ENCODE peak calls at places on chromosomes 16 and 17, in ten cellular contexts. One of them, this sample, is unnamed. For H3K4me1 and H3K27me3, the result is how much of the 10 kb centered on the place peaks cover.

GRCh38 chr17:46922804-46923635 is at the start of gene GOSR2:
- DNase-seq in endodermal cell: peak
- DNase-seq in cardiac muscle cell: peak
- DNase-seq in tibial nerve: peak
- DNase-seq in fibroblast of lung: peak
- DNase-seq in uterus: peak
- DNase-seq in endothelial cell of umbilical vein: peak
- DNase-seq in tibial artery: peak
- DNase-seq in neural progenitor cell: peak
- DNase-seq in effector memory CD4-positive, alpha-beta T cell: peak
- DNase-seq in this sample: peak

GRCh38 chr17:35847006-35847405 is 21.7 kb downstream of the HEATR9 start:
- DNase-seq in endodermal cell: no peak
- DNase-seq in cardiac muscle cell: no peak
- DNase-seq in tibial nerve: no peak
- DNase-seq in fibroblast of lung: no peak
- DNase-seq in uterus: no peak
- DNase-seq in endothelial cell of umbilical vein: no peak
- DNase-seq in tibial artery: no peak
- DNase-seq in neural progenitor cell: no peak
- DNase-seq in effector memory CD4-positive, alpha-beta T cell: no peak
- DNase-seq in this sample: no peak

GRCh38 chr16:53692146-53692545 is 11.5 kb downstream of the RPGRIP1L start:
- DNase-seq in endodermal cell: peak
- DNase-seq in cardiac muscle cell: peak
- DNase-seq in tibial nerve: no peak
- DNase-seq in fibroblast of lung: peak
- DNase-seq in uterus: no peak
- DNase-seq in endothelial cell of umbilical vein: no peak
- DNase-seq in tibial artery: no peak
- DNase-seq in neural progenitor cell: peak
- DNase-seq in effector memory CD4-positive, alpha-beta T cell: no peak
- DNase-seq in this sample: no peak

GRCh38 chr16:4886151-4886550 is 38.9 kb downstream of the UBN1 start:
- DNase-seq in endodermal cell: no peak
- DNase-seq in cardiac muscle cell: no peak
- DNase-seq in tibial nerve: no peak
- DNase-seq in fibroblast of lung: no peak
- DNase-seq in uterus: no peak
- DNase-seq in endothelial cell of umbilical vein: no peak
- DNase-seq in tibial artery: no peak
- DNase-seq in neural progenitor cell: no peak
- DNase-seq in effector memory CD4-positive, alpha-beta T cell: no peak
- DNase-seq in this sample: no peak

GRCh38 chr16:89037261-89038152 is 56.1 kb upstream of the ACSF3 start:
- DNase-seq in endodermal cell: peak
- DNase-seq in cardiac muscle cell: peak
- DNase-seq in tibial nerve: no peak
- DNase-seq in fibroblast of lung: peak
- DNase-seq in uterus: no peak
- DNase-seq in endothelial cell of umbilical vein: peak
- DNase-seq in tibial artery: no peak
- DNase-seq in neural progenitor cell: peak
- DNase-seq in effector memory CD4-positive, alpha-beta T cell: no peak
- DNase-seq in this sample: no peak

GRCh38 chr17:34010534-34010933 is 244.6 kb upstream of the CCL2 start:
- DNase-seq in endodermal cell: no peak
- DNase-seq in cardiac muscle cell: no peak
- DNase-seq in tibial nerve: no peak
- DNase-seq in fibroblast of lung: no peak
- DNase-seq in uterus: no peak
- DNase-seq in endothelial cell of umbilical vein: no peak
- DNase-seq in tibial artery: no peak
- DNase-seq in neural progenitor cell: no peak
- DNase-seq in effector memory CD4-positive, alpha-beta T cell: no peak
- DNase-seq in this sample: no peak

GRCh38 chr16:84832488-84833141 is 12.8 kb downstream of the CRISPLD2 start:
- DNase-seq in endodermal cell: no peak
- DNase-seq in cardiac muscle cell: peak
- DNase-seq in tibial nerve: peak
- DNase-seq in fibroblast of lung: peak
- DNase-seq in uterus: peak
- DNase-seq in endothelial cell of umbilical vein: no peak
- DNase-seq in tibial artery: peak
- DNase-seq in neural progenitor cell: no peak
- DNase-seq in effector memory CD4-positive, alpha-beta T cell: no peak
- DNase-seq in this sample: no peak

GRCh38 chr16:19861811-19862327 is 22.8 kb downstream of the GPRC5B start:
- DNase-seq in endodermal cell: peak
- DNase-seq in cardiac muscle cell: peak
- DNase-seq in tibial nerve: no peak
- DNase-seq in fibroblast of lung: no peak
- DNase-seq in uterus: no peak
- DNase-seq in endothelial cell of umbilical vein: no peak
- DNase-seq in tibial artery: no peak
- DNase-seq in neural progenitor cell: peak
- DNase-seq in effector memory CD4-positive, alpha-beta T cell: no peak
- DNase-seq in this sample: no peak

GRCh38 chr17:7446669-7447068 is 1.8 kb downstream of the CHRNB1 start:
- DNase-seq in endodermal cell: peak
- DNase-seq in cardiac muscle cell: no peak
- DNase-seq in tibial nerve: no peak
- DNase-seq in fibroblast of lung: no peak
- DNase-seq in uterus: no peak
- DNase-seq in endothelial cell of umbilical vein: no peak
- DNase-seq in tibial artery: no peak
- DNase-seq in neural progenitor cell: peak
- DNase-seq in effector memory CD4-positive, alpha-beta T cell: no peak
- DNase-seq in this sample: no peak

GRCh38 chr17:11921296-11921695 is 76.0 kb downstream of the ZNF18 start:
- DNase-seq in endodermal cell: no peak
- DNase-seq in cardiac muscle cell: no peak
- DNase-seq in tibial nerve: no peak
- DNase-seq in fibroblast of lung: no peak
- DNase-seq in uterus: no peak
- DNase-seq in endothelial cell of umbilical vein: no peak
- DNase-seq in tibial artery: no peak
- DNase-seq in neural progenitor cell: no peak
- DNase-seq in effector memory CD4-positive, alpha-beta T cell: no peak
- DNase-seq in this sample: no peak

GRCh38 chr17:64506576-64507417 is at the start of gene CEP95:
- DNase-seq in endodermal cell: no peak
- DNase-seq in cardiac muscle cell: peak
- DNase-seq in tibial nerve: peak
- DNase-seq in fibroblast of lung: peak
- DNase-seq in uterus: peak
- DNase-seq in endothelial cell of umbilical vein: peak
- DNase-seq in tibial artery: peak
- DNase-seq in neural progenitor cell: peak
- DNase-seq in effector memory CD4-positive, alpha-beta T cell: peak
- DNase-seq in this sample: peak

GRCh38 chr16:75116081-75116910 is at the start of gene LDHD:
- DNase-seq in endodermal cell: peak
- DNase-seq in cardiac muscle cell: peak
- DNase-seq in tibial nerve: peak
- DNase-seq in fibroblast of lung: peak
- DNase-seq in uterus: peak
- DNase-seq in endothelial cell of umbilical vein: peak
- DNase-seq in tibial artery: peak
- DNase-seq in neural progenitor cell: peak
- DNase-seq in effector memory CD4-positive, alpha-beta T cell: no peak
- DNase-seq in this sample: no peak

GRCh38 chr16:29992371-29992967 is 2.9 kb downstream of the HIRIP3 start:
- DNase-seq in endodermal cell: no peak
- DNase-seq in cardiac muscle cell: peak
- DNase-seq in tibial nerve: no peak
- DNase-seq in fibroblast of lung: peak
- DNase-seq in uterus: no peak
- DNase-seq in endothelial cell of umbilical vein: no peak
- DNase-seq in tibial artery: no peak
- DNase-seq in neural progenitor cell: no peak
- DNase-seq in effector memory CD4-positive, alpha-beta T cell: no peak
- DNase-seq in this sample: no peak

GRCh38 chr17:82338858-82339633 is 5.5 kb upstream of the SECTM1 start:
- DNase-seq in endodermal cell: no peak
- DNase-seq in cardiac muscle cell: peak
- DNase-seq in tibial nerve: no peak
- DNase-seq in fibroblast of lung: peak
- DNase-seq in uterus: peak
- DNase-seq in endothelial cell of umbilical vein: peak
- DNase-seq in tibial artery: no peak
- DNase-seq in neural progenitor cell: peak
- DNase-seq in effector memory CD4-positive, alpha-beta T cell: no peak
- DNase-seq in this sample: no peak

GRCh38 chr17:68449021-68449739 is 8.1 kb downstream of the WIPI1 start:
- DNase-seq in endodermal cell: no peak
- DNase-seq in cardiac muscle cell: no peak
- DNase-seq in tibial nerve: no peak
- DNase-seq in fibroblast of lung: no peak
- DNase-seq in uterus: no peak
- DNase-seq in endothelial cell of umbilical vein: no peak
- DNase-seq in tibial artery: peak
- DNase-seq in neural progenitor cell: no peak
- DNase-seq in effector memory CD4-positive, alpha-beta T cell: no peak
- DNase-seq in this sample: no peak

GRCh38 chr17:1244606-1245012 is 25.6 kb upstream of the BHLHA9 start:
- DNase-seq in endodermal cell: no peak
- DNase-seq in cardiac muscle cell: peak
- DNase-seq in tibial nerve: no peak
- DNase-seq in fibroblast of lung: no peak
- DNase-seq in uterus: no peak
- DNase-seq in endothelial cell of umbilical vein: no peak
- DNase-seq in tibial artery: no peak
- DNase-seq in neural progenitor cell: no peak
- DNase-seq in effector memory CD4-positive, alpha-beta T cell: no peak
- DNase-seq in this sample: no peak

GRCh38 chr16:65229191-65229662 is 107.4 kb upstream of the CDH11 start:
- DNase-seq in endodermal cell: no peak
- DNase-seq in cardiac muscle cell: peak
- DNase-seq in tibial nerve: no peak
- DNase-seq in fibroblast of lung: no peak
- DNase-seq in uterus: no peak
- DNase-seq in endothelial cell of umbilical vein: no peak
- DNase-seq in tibial artery: no peak
- DNase-seq in neural progenitor cell: no peak
- DNase-seq in effector memory CD4-positive, alpha-beta T cell: no peak
- DNase-seq in this sample: no peak

DNA sequence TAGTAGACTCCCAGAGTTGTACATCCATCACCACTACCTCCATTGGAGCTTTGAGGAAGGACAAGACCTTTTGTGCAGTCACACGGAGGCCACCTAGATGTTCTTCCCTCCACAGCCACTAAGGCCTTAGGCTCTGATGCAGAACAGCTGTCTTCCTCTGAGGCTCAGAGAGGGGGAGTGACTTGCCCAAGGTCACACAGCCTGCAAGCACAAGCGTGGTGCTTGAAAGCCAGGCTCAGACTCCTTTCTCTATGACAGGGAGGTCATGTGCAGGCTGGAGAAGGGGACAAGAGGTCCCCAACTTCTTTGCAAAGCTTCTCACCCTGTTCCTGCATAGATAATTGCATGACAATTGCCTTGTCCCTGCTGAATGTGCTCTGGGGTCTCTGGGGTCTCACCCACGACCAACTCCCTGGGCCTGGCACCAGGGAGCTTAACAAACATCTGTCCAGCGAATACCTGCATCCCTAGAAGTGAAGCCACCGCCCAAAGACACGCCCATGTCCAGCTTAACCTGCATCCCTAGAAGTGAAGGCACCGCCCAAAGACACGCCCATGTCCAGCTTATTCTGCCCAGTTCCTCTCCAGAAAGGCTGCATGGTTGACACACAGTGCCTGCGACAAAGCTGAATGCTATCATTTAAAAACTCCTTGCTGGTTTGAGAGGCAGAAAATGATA is 12.7 kb downstream of the SCGB1C2 start:
- DNase-seq in endodermal cell: no peak
- DNase-seq in cardiac muscle cell: no peak
- DNase-seq in tibial nerve: no peak
- DNase-seq in fibroblast of lung: no peak
- DNase-seq in uterus: peak
- DNase-seq in endothelial cell of umbilical vein: no peak
- DNase-seq in tibial artery: peak
- DNase-seq in neural progenitor cell: no peak
- DNase-seq in effector memory CD4-positive, alpha-beta T cell: no peak
- DNase-seq in this sample: no peak
- H3K4me1 ChIP-seq in endodermal cell: under half
- H3K4me1 ChIP-seq in cardiac muscle cell: under half
- H3K4me1 ChIP-seq in tibial nerve: under half
- H3K4me1 ChIP-seq in fibroblast of lung: under half
- H3K4me1 ChIP-seq in uterus: under half
- H3K4me1 ChIP-seq in endothelial cell of umbilical vein: under half
- H3K4me1 ChIP-seq in tibial artery: under half
- H3K4me1 ChIP-seq in neural progenitor cell: under half
- H3K4me1 ChIP-seq in effector memory CD4-positive, alpha-beta T cell: under half
- H3K4me1 ChIP-seq in this sample: under half

GRCh38 chr17:74527756-74528155 is 3.5 kb downstream of the CD300LB start:
- DNase-seq in endodermal cell: no peak
- DNase-seq in cardiac muscle cell: no peak
- DNase-seq in tibial nerve: no peak
- DNase-seq in fibroblast of lung: no peak
- DNase-seq in uterus: no peak
- DNase-seq in endothelial cell of umbilical vein: no peak
- DNase-seq in tibial artery: no peak
- DNase-seq in neural progenitor cell: no peak
- DNase-seq in effector memory CD4-positive, alpha-beta T cell: no peak
- DNase-seq in this sample: no peak
- H3K27me3 ChIP-seq in endodermal cell: under half
- H3K27me3 ChIP-seq in cardiac muscle cell: under half
- H3K27me3 ChIP-seq in tibial nerve: under half
- H3K27me3 ChIP-seq in fibroblast of lung: under half
- H3K27me3 ChIP-seq in uterus: under half
- H3K27me3 ChIP-seq in endothelial cell of umbilical vein: under half
- H3K27me3 ChIP-seq in tibial artery: under half
- H3K27me3 ChIP-seq in neural progenitor cell: under half
- H3K27me3 ChIP-seq in effector memory CD4-positive, alpha-beta T cell: under half
- H3K27me3 ChIP-seq in this sample: under half

GRCh38 chr17:78143214-78144145 is 2.7 kb upstream of the C17orf99 start:
- DNase-seq in endodermal cell: peak
- DNase-seq in cardiac muscle cell: no peak
- DNase-seq in tibial nerve: no peak
- DNase-seq in fibroblast of lung: no peak
- DNase-seq in uterus: no peak
- DNase-seq in endothelial cell of umbilical vein: no peak
- DNase-seq in tibial artery: no peak
- DNase-seq in neural progenitor cell: no peak
- DNase-seq in effector memory CD4-positive, alpha-beta T cell: no peak
- DNase-seq in this sample: no peak
- H3K4me1 ChIP-seq in endodermal cell: under half
- H3K4me1 ChIP-seq in cardiac muscle cell: under half
- H3K4me1 ChIP-seq in tibial nerve: half or more
- H3K4me1 ChIP-seq in fibroblast of lung: under half
- H3K4me1 ChIP-seq in uterus: under half
- H3K4me1 ChIP-seq in endothelial cell of umbilical vein: under half
- H3K4me1 ChIP-seq in tibial artery: under half
- H3K4me1 ChIP-seq in neural progenitor cell: under half
- H3K4me1 ChIP-seq in effector memory CD4-positive, alpha-beta T cell: under half
- H3K4me1 ChIP-seq in this sample: half or more

GRCh38 chr17:72985882-72986720 is 106.4 kb downstream of the SLC39A11 start:
- DNase-seq in endodermal cell: peak
- DNase-seq in cardiac muscle cell: peak
- DNase-seq in tibial nerve: peak
- DNase-seq in fibroblast of lung: peak
- DNase-seq in uterus: peak
- DNase-seq in endothelial cell of umbilical vein: peak
- DNase-seq in tibial artery: peak
- DNase-seq in neural progenitor cell: peak
- DNase-seq in effector memory CD4-positive, alpha-beta T cell: no peak
- DNase-seq in this sample: peak
- H3K27me3 ChIP-seq in endodermal cell: under half
- H3K27me3 ChIP-seq in cardiac muscle cell: under half
- H3K27me3 ChIP-seq in tibial nerve: under half
- H3K27me3 ChIP-seq in fibroblast of lung: under half
- H3K27me3 ChIP-seq in uterus: under half
- H3K27me3 ChIP-seq in endothelial cell of umbilical vein: under half
- H3K27me3 ChIP-seq in tibial artery: under half
- H3K27me3 ChIP-seq in neural progenitor cell: under half
- H3K27me3 ChIP-seq in effector memory CD4-positive, alpha-beta T cell: under half
- H3K27me3 ChIP-seq in this sample: under half